ENCODE peak calls at places on chromosome 1, in seven cellular contexts. Q is brain microvascular endothelial cell, V is GM12864, K is Peyer's patch, B is GM13976, R is coronary artery, U is epithelial cell of esophagus. P is an unnamed sample.
A peak's percentile ranks its signal among the peaks of the same experiment; 100 is the strongest.

GRCh38 chr1:1175221-1176062 is 1.8 kb downstream of the TTLL10 start:
- DNase-seq in B (no peak), R (no peak), K (peak; percentile 41), V (no peak), Q (no peak), U (no peak), P (no peak)

GRCh38 chr1:241985787-241986186 is 13.1 kb downstream of the MAP1LC3C start:
- DNase-seq in U (peak; percentile 43), R (no peak), B (peak; percentile 68), V (no peak), Q (peak; percentile 47), K (peak; percentile 63), P (no peak)

GRCh38 chr1:170857955-170858354 is 77.4 kb upstream of the MROH9 start:
- DNase-seq in Q (no peak), B (no peak), V (no peak), U (no peak), R (no peak), K (no peak), P (no peak)

GRCh38 chr1:147700042-147700711 is 29.9 kb upstream of the ACP6 start:
- DNase-seq in K (peak; percentile 79), Q (peak; percentile 60), U (peak; percentile 66), R (no peak), B (peak; percentile 57), V (no peak), P (peak; percentile 31)

GRCh38 chr1:226603976-226604845 is 55.6 kb downstream of the STUM start:
- DNase-seq in K (no peak), U (no peak), V (no peak), B (no peak), R (no peak), Q (no peak), P (no peak)

GRCh38 chr1:90335566-90335965 is 340.7 kb downstream of the ZNF326 start:
- DNase-seq in Q (no peak), K (no peak), R (no peak), U (no peak), V (no peak), B (no peak), P (no peak)

GRCh38 chr1:67342002-67342890 is 34.6 kb downstream of the IL12RB2 start:
- DNase-seq in R (no peak), Q (no peak), U (no peak), V (no peak), K (no peak), B (no peak), P (peak; percentile 40)

GRCh38 chr1:172948457-172948856 is 102.3 kb downstream of the TNFSF18 start:
- DNase-seq in R (no peak), U (peak; percentile 91), V (no peak), Q (peak; percentile 92), K (no peak), B (no peak), P (no peak)

GRCh38 chr1:163875214-163875926 is 553.6 kb downstream of the NUF2 start:
- DNase-seq in K (peak; percentile 49), V (no peak), U (peak; percentile 85), Q (peak; percentile 32), R (no peak), B (no peak), P (no peak)

GRCh38 chr1:200917291-200917817 is 22.7 kb downstream of the INAVA start:
- DNase-seq in R (no peak), K (peak; percentile 51), Q (no peak), V (no peak), B (no peak), U (peak; percentile 96), P (no peak)

GRCh38 chr1:27993241-27993640 is 33.5 kb downstream of the XKR8 start:
- DNase-seq in Q (no peak), V (no peak), U (no peak), K (no peak), B (no peak), R (no peak), P (no peak)

GRCh38 chr1:204320413-204320812 is 39.3 kb downstream of the PLEKHA6 start:
- DNase-seq in B (no peak), U (peak; percentile 90), Q (peak; percentile 34), V (no peak), K (no peak), R (no peak), P (no peak)

GRCh38 chr1:79197421-79197820 is 190.9 kb upstream of the ADGRL4 start:
- DNase-seq in U (peak; percentile 49), B (no peak), K (no peak), V (no peak), R (no peak), Q (peak; percentile 19), P (no peak)

GRCh38 chr1:149934326-149934725 is 2.4 kb downstream of the MTMR11 start:
- DNase-seq in K (no peak), Q (no peak), R (no peak), V (no peak), B (no peak), U (no peak), P (no peak)

GRCh38 chr1:207752456-207753132 is 740 bp downstream of the CD46 start:
- DNase-seq in K (peak; percentile 79), Q (no peak), U (peak; percentile 43), B (peak; percentile 54), R (no peak), V (no peak), P (peak; percentile 20)

GRCh38 chr1:67393240-67393639 is 37.0 kb downstream of the SERBP1 start:
- DNase-seq in R (no peak), U (no peak), K (no peak), Q (no peak), B (no peak), V (no peak), P (no peak)

GRCh38 chr1:41319803-41320711 is 41.2 kb upstream of the FOXO6 start:
- DNase-seq in V (no peak), K (no peak), Q (no peak), U (no peak), B (no peak), R (no peak), P (no peak)

GRCh38 chr1:10152709-10153284 is 57.6 kb upstream of the KIF1B start:
- DNase-seq in B (peak; percentile 57), U (peak; percentile 60), V (no peak), R (no peak), K (peak; percentile 73), Q (peak; percentile 46), P (no peak)

GRCh38 chr1:43932786-43933385 is 715 bp upstream of the ARTN start:
- DNase-seq in K (no peak), R (no peak), B (peak; percentile 44), Q (peak; percentile 24), U (peak; percentile 82), V (no peak), P (no peak)

GRCh38 chr1:115978292-115978941 is 2.1 kb downstream of the SLC22A15 start:
- DNase-seq in K (no peak), B (no peak), V (no peak), Q (no peak), U (no peak), R (no peak), P (no peak)

GRCh38 chr1:154219511-154219910 is 1.2 kb upstream of the UBAP2L start:
- DNase-seq in R (no peak), K (no peak), B (no peak), Q (peak; percentile 35), U (peak; percentile 33), V (no peak), P (no peak)

GRCh38 chr1:222256058-222256457 is 291.8 kb downstream of the HHIPL2 start:
- DNase-seq in Q (no peak), R (no peak), B (no peak), V (no peak), K (no peak), U (no peak), P (no peak)

GRCh38 chr1:155648207-155649147 is 38.5 kb downstream of the MSTO1 start:
- DNase-seq in U (peak; percentile 93), R (no peak), K (peak; percentile 51), Q (peak; percentile 81), B (no peak), V (no peak), P (no peak)
- TF ChIP-seq CTCF in U (peak; percentile 84), R (no peak), K (peak; percentile 18), Q (peak; percentile 77), B (no peak), V (no peak), P (no peak)

DNA sequence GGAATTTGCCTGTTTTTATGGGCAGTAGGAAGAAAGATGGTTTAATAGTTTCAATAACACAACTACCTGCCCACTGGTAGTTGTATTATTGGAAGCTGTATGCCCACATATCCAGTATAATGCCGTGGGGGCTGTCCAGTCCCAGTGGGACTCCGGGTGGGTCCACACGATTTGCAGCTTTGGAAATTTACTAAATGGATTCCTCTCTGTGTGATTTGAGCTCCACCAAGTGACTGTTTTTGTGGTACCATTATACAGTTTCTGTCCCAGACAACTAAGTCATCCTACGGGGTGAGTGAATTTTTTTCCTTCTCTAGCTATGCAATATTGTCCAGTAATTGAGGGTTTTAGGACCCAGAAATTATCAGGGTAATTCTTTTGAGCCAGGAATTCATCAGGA is 86.8 kb downstream of the PLA2G4A start:
- DNase-seq in V (no peak), R (no peak), Q (no peak), K (no peak), U (no peak), B (no peak), P (no peak)
- TF ChIP-seq CTCF in V (no peak), R (no peak), Q (peak; percentile 18), K (no peak), U (no peak), B (no peak), P (no peak)

GRCh38 chr1:6519491-6519934 is 28.0 kb upstream of the PLEKHG5 start:
- DNase-seq in Q (no peak), K (no peak), B (no peak), R (no peak), U (no peak), V (no peak), P (no peak)

GRCh38 chr1:6521502-6521901 is 30.0 kb upstream of the PLEKHG5 start:
- DNase-seq in B (no peak), R (no peak), K (no peak), U (peak; percentile 75), V (no peak), Q (no peak), P (no peak)

GRCh38 chr1:6526316-6526715 is 28.0 kb downstream of the NOL9 start:
- DNase-seq in Q (no peak), V (no peak), U (no peak), B (no peak), K (no peak), R (no peak), P (no peak)

GRCh38 chr1:6519935-6520621 is 28.6 kb upstream of the PLEKHG5 start:
- DNase-seq in U (peak; percentile 91), R (no peak), B (no peak), K (no peak), Q (peak; percentile 65), V (no peak), P (no peak)

DNA sequence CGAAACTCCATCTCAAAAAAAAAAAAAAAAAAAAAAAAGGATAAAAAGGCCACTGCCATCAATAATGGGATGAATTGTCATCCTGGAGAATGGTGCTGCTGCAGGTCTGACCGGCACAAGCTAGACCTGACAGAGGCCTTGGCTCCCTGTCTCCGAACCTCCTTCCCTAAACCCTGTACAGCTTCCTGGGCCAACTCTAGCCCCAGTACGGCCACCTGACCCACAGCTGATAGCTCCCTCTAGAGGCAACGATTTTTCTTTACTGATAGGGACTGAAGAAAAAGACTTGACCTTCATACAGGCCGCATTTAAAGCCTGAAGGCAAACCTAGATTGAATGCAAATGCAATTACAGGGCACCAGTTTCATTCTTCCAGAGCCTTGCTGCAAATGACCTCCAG is 30.7 kb downstream of the NOL9 start:
- DNase-seq in K (no peak), Q (no peak), U (peak; percentile 59), B (peak; percentile 56), R (no peak), V (no peak), P (no peak)
- TF ChIP-seq CTCF in K (peak; percentile 29), Q (peak; percentile 74), U (peak; percentile 51), B (no peak), R (no peak), V (peak; percentile 54), P (no peak)

GRCh38 chr1:181497870-181498269 is 14.6 kb downstream of the CACNA1E start:
- DNase-seq in V (no peak), R (no peak), U (no peak), B (no peak), Q (no peak), K (no peak), P (no peak)
- TF ChIP-seq CTCF in V (peak; percentile 50), R (no peak), U (no peak), B (peak; percentile 9), Q (no peak), K (no peak), P (no peak)